ENCODE peak calls at places on chromosomes 2 and 18, in nine cellular contexts. Q, E, H, X, O, Y, C, I and T are unnamed samples.

GRCh38 chr2:235048549-235048948 is 96.7 kb downstream of the SH3BP4 start:
- DNase-seq in Y (no peak), X (no peak), E (peak), I (peak), H (no peak), O (no peak), C (no peak), Q (no peak), T (no peak)

GRCh38 chr18:26911840-26912239 is 46.3 kb upstream of the AQP4 start:
- DNase-seq in H (no peak), E (no peak), C (no peak), Y (no peak), X (no peak), I (no peak), O (no peak), Q (no peak), T (no peak)

GRCh38 chr2:219119422-219120043 is 41.1 kb downstream of the NHEJ1 start:
- DNase-seq in X (peak), O (peak), H (peak), I (peak), Y (peak), C (peak), Q (peak), E (peak), T (no peak)

GRCh38 chr2:45968946-45969584 is 317.6 kb downstream of the PRKCE start:
- DNase-seq in I (peak), C (peak), E (peak), O (no peak), X (no peak), Q (no peak), H (no peak), Y (no peak), T (no peak)

GRCh38 chr2:189147361-189147760 is 32.2 kb downstream of the COL5A2 start:
- DNase-seq in O (no peak), H (peak), Q (no peak), E (no peak), I (no peak), C (peak), X (no peak), Y (no peak), T (no peak)

GRCh38 chr18:54958711-54959625 is at the start of gene CCDC68:
- DNase-seq in O (no peak), I (no peak), E (peak), X (no peak), Q (no peak), C (peak), H (peak), Y (no peak), T (no peak)

GRCh38 chr2:107364361-107364950 is 462.2 kb upstream of the RGPD4 start:
- DNase-seq in I (no peak), O (no peak), E (no peak), Q (no peak), H (no peak), C (peak), Y (no peak), X (no peak), T (no peak)

GRCh38 chr2:50575232-50575631 is 456.7 kb downstream of the NRXN1 start:
- DNase-seq in E (no peak), I (no peak), C (no peak), Y (no peak), O (no peak), Q (no peak), H (no peak), X (no peak), T (no peak)

GRCh38 chr2:138395565-138396306 is 105.8 kb upstream of the SPOPL start:
- DNase-seq in C (peak), E (peak), Y (no peak), H (peak), O (no peak), Q (no peak), X (peak), I (peak), T (no peak)

GRCh38 chr2:154693941-154694340 is 4.6 kb upstream of the KCNJ3 start:
- DNase-seq in I (no peak), O (no peak), H (no peak), Q (no peak), X (no peak), C (no peak), Y (peak), E (peak), T (no peak)

GRCh38 chr2:132267372-132267771 is 105.6 kb upstream of the ANKRD30BL start:
- DNase-seq in H (no peak), Q (no peak), I (no peak), E (no peak), O (no peak), Y (no peak), C (no peak), X (no peak), T (no peak)

GRCh38 chr2:121285077-121285449 is at the start of gene TFCP2L1:
- DNase-seq in C (no peak), H (no peak), X (no peak), Y (no peak), O (no peak), Q (peak), E (peak), I (no peak), T (no peak)

GRCh38 chr2:182248362-182248761 is 178.5 kb downstream of the PDE1A start:
- DNase-seq in Y (no peak), E (no peak), X (no peak), I (no peak), O (no peak), H (no peak), C (no peak), Q (no peak), T (no peak)

GRCh38 chr2:12797815-12798214 is 81.1 kb downstream of the TRIB2 start:
- DNase-seq in X (no peak), C (peak), Y (no peak), E (no peak), Q (no peak), H (peak), I (no peak), O (no peak), T (no peak)

GRCh38 chr2:218387369-218388194 is 5.5 kb downstream of the SLC11A1 start:
- DNase-seq in I (no peak), C (peak), Q (no peak), Y (peak), O (no peak), X (no peak), E (peak), H (peak), T (no peak)

GRCh38 chr18:76654536-76654935 is 159.5 kb upstream of the ZNF516 start:
- DNase-seq in Q (no peak), E (no peak), O (no peak), H (no peak), C (no peak), X (peak), I (peak), Y (no peak), T (no peak)

GRCh38 chr2:134432438-134432883 is 178.6 kb downstream of the MGAT5 start:
- DNase-seq in Q (no peak), I (no peak), C (no peak), Y (no peak), X (no peak), O (no peak), E (no peak), H (no peak), T (no peak)

GRCh38 chr2:12177052-12177994 is 430.9 kb downstream of the LPIN1 start:
- DNase-seq in E (peak), X (peak), O (no peak), Y (peak), Q (peak), H (peak), I (peak), C (peak), T (no peak)

GRCh38 chr2:37616674-37616999 is 54.8 kb downstream of the CDC42EP3 start:
- DNase-seq in X (peak), O (no peak), Q (no peak), E (no peak), Y (no peak), I (no peak), C (peak), H (peak), T (no peak)

GRCh38 chr2:128641421-128642095 is 322.9 kb upstream of the HS6ST1 start:
- DNase-seq in Y (no peak), I (no peak), E (no peak), C (no peak), O (no peak), X (no peak), Q (no peak), H (no peak), T (no peak)